ENCODE peak calls at places on chromosomes 13 and 19, in six cellular contexts. Y, O, V, B, E and A are unnamed samples.

GRCh38 chr13:104984296-104984818 is 1551.1 kb downstream of the EFNB2 start:
- DNase-seq in Y (peak), O (no peak), V (no peak), B (no peak), E (peak), A (peak)

GRCh38 chr13:66714795-66715194 is 515.3 kb downstream of the PCDH9 start:
- DNase-seq in Y (peak), O (no peak), V (no peak), B (no peak), E (peak), A (no peak)

GRCh38 chr19:17129377-17129776 is 53.8 kb downstream of the MYO9B start:
- DNase-seq in Y (peak), O (no peak), V (no peak), B (no peak), E (no peak), A (no peak)

GRCh38 chr19:12936582-12936981 is 1.8 kb upstream of the CALR start:
- DNase-seq in Y (no peak), O (no peak), V (no peak), B (no peak), E (no peak), A (no peak)

GRCh38 chr13:113102727-113103126 is 2.9 kb upstream of the F7 start:
- DNase-seq in Y (no peak), O (no peak), V (no peak), B (no peak), E (no peak), A (no peak)

GRCh38 chr19:58229255-58229639 is 533 bp downstream of the ZNF544 start:
- DNase-seq in Y (peak), O (peak), V (no peak), B (no peak), E (peak), A (no peak)

GRCh38 chr19:58020129-58020528 is 13.7 kb upstream of the ZSCAN1 start:
- DNase-seq in Y (no peak), O (no peak), V (no peak), B (no peak), E (no peak), A (no peak)

GRCh38 chr13:20127563-20128458 is 33.0 kb downstream of the GJA3 start:
- DNase-seq in Y (peak), O (peak), V (peak), B (peak), E (peak), A (no peak)

GRCh38 chr13:106186366-106187030 is 349.0 kb downstream of the EFNB2 start:
- DNase-seq in Y (peak), O (no peak), V (no peak), B (no peak), E (peak), A (no peak)

GRCh38 chr13:95391785-95392184 is 90.5 kb upstream of the ABCC4 start:
- DNase-seq in Y (no peak), O (no peak), V (no peak), B (no peak), E (no peak), A (no peak)

GRCh38 chr13:60662595-60662994 is 265.6 kb downstream of the TDRD3 start:
- DNase-seq in Y (no peak), O (no peak), V (no peak), B (no peak), E (no peak), A (no peak)

GRCh38 chr19:54302252-54302651 is 10.7 kb downstream of the LILRA5 start:
- DNase-seq in Y (no peak), O (no peak), V (no peak), B (no peak), E (no peak), A (no peak)

GRCh38 chr19:13843104-13843921 is 33.6 kb upstream of the NANOS3 start:
- DNase-seq in Y (peak), O (peak), V (peak), B (no peak), E (peak), A (no peak)

GRCh38 chr19:1624458-1624857 is 19.2 kb upstream of the UQCR11 start:
- DNase-seq in Y (peak), O (peak), V (peak), B (peak), E (peak), A (no peak)

GRCh38 chr19:46955114-46955812 is 64.4 kb upstream of the NPAS1 start:
- DNase-seq in Y (no peak), O (no peak), V (no peak), B (no peak), E (peak), A (no peak)

GRCh38 chr19:35905178-35905727 is 2.8 kb downstream of the TYROBP start:
- DNase-seq in Y (no peak), O (no peak), V (no peak), B (no peak), E (no peak), A (no peak)

GRCh38 chr13:102402292-102402691 is 444 bp upstream of the FGF14 start:
- DNase-seq in Y (peak), O (peak), V (no peak), B (no peak), E (peak), A (no peak)

GRCh38 chr13:114078501-114079451 is 53.6 kb downstream of the RASA3 start:
- DNase-seq in Y (peak), O (no peak), V (peak), B (no peak), E (peak), A (peak)

GRCh38 chr13:90448466-90449037 is 898.9 kb upstream of the MIR17HG start:
- DNase-seq in Y (no peak), O (no peak), V (peak), B (no peak), E (no peak), A (no peak)

GRCh38 chr13:40503966-40504591 is 162.4 kb downstream of the FOXO1 start:
- DNase-seq in Y (peak), O (no peak), V (peak), B (no peak), E (peak), A (no peak)

GRCh38 chr19:15173746-15174404 is 26.9 kb downstream of the NOTCH3 start:
- DNase-seq in Y (no peak), O (no peak), V (peak), B (no peak), E (no peak), A (no peak)

GRCh38 chr19:2149980-2150793 is 1.2 kb downstream of the AP3D1 start:
- DNase-seq in Y (peak), O (peak), V (peak), B (no peak), E (peak), A (no peak)

GRCh38 chr13:30719521-30719914 is 15.8 kb upstream of the ALOX5AP start:
- DNase-seq in Y (no peak), O (no peak), V (no peak), B (no peak), E (no peak), A (no peak)

GRCh38 chr19:57068921-57069697 is 50.7 kb upstream of the USP29 start:
- DNase-seq in Y (no peak), O (no peak), V (no peak), B (no peak), E (no peak), A (no peak)

GRCh38 chr19:41369769-41370168 is 5.8 kb upstream of the B9D2 start:
- DNase-seq in Y (no peak), O (no peak), V (no peak), B (no peak), E (no peak), A (no peak)

GRCh38 chr13:109088101-109088500 is 458.7 kb downstream of the MYO16 start:
- DNase-seq in Y (peak), O (no peak), V (no peak), B (no peak), E (no peak), A (no peak)

GRCh38 chr13:31850041-31850440 is 110.7 kb downstream of the RXFP2 start:
- DNase-seq in Y (no peak), O (no peak), V (no peak), B (no peak), E (no peak), A (no peak)

GRCh38 chr13:106176103-106176502 is 359.4 kb downstream of the EFNB2 start:
- DNase-seq in Y (no peak), O (no peak), V (peak), B (no peak), E (no peak), A (no peak)

GRCh38 chr19:17332677-17333581 is 1.7 kb downstream of the ANO8 start:
- DNase-seq in Y (peak), O (no peak), V (peak), B (no peak), E (peak), A (no peak)

GRCh38 chr13:31870511-31870910 is 131.2 kb downstream of the RXFP2 start:
- DNase-seq in Y (no peak), O (no peak), V (no peak), B (no peak), E (no peak), A (no peak)

GRCh38 chr13:111382411-111382810 is 62.0 kb downstream of the TEX29 start:
- DNase-seq in Y (no peak), O (no peak), V (no peak), B (no peak), E (no peak), A (no peak)

GRCh38 chr19:48752511-48753365 is at the start of gene FUT1:
- DNase-seq in Y (peak), O (peak), V (peak), B (peak), E (no peak), A (no peak)

GRCh38 chr13:20840590-20840989 is 62.0 kb downstream of the XPO4 start:
- DNase-seq in Y (no peak), O (no peak), V (no peak), B (no peak), E (peak), A (no peak)

GRCh38 chr19:39864118-39864517 is 17.9 kb upstream of the FBL start:
- DNase-seq in Y (no peak), O (no peak), V (no peak), B (no peak), E (no peak), A (no peak)

GRCh38 chr19:5652261-5652660 is 28.1 kb downstream of the MICOS13 start:
- DNase-seq in Y (no peak), O (no peak), V (no peak), B (no peak), E (no peak), A (no peak)

GRCh38 chr19:32337176-32337808 is 8.1 kb upstream of the ZNF507 start:
- DNase-seq in Y (no peak), O (no peak), V (peak), B (no peak), E (no peak), A (no peak)

GRCh38 chr19:39824143-39825092 is 9.5 kb downstream of the DYRK1B start:
- DNase-seq in Y (peak), O (peak), V (peak), B (peak), E (peak), A (peak)

GRCh38 chr13:95185311-95185710 is 115.9 kb downstream of the ABCC4 start:
- DNase-seq in Y (peak), O (no peak), V (no peak), B (no peak), E (no peak), A (no peak)

GRCh38 chr13:76799696-76800095 is 86.5 kb downstream of the KCTD12 start:
- DNase-seq in Y (peak), O (no peak), V (no peak), B (no peak), E (no peak), A (no peak)

GRCh38 chr13:40191186-40191980 is 475.1 kb downstream of the FOXO1 start:
- DNase-seq in Y (no peak), O (no peak), V (no peak), B (no peak), E (peak), A (no peak)

DNA sequence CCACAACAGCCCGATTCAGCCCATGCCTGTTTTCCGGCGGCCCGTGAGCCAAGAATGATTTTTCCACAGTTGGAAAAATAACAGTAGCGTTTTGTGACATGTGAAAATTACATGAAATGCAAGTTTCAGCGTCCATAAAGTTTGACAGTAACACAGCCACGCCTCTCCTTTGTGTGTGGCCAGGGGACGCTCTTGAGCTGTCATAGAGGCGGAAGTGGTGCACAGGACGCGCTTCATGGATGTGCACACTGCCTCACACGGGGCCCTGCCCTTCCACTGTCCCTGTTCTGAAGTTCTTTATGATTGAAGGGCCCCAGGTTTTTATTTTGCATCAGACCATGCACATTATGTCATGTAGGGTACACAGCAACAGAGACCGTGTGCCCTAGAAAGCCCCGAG is 12.4 kb upstream of the ELAVL1 start:
- DNase-seq in Y (no peak), O (no peak), V (no peak), B (no peak), E (no peak), A (no peak)
- TF ChIP-seq CTCF in Y (no peak), O (no peak), V (no peak), B (peak), E (no peak), A (no peak)

DNA sequence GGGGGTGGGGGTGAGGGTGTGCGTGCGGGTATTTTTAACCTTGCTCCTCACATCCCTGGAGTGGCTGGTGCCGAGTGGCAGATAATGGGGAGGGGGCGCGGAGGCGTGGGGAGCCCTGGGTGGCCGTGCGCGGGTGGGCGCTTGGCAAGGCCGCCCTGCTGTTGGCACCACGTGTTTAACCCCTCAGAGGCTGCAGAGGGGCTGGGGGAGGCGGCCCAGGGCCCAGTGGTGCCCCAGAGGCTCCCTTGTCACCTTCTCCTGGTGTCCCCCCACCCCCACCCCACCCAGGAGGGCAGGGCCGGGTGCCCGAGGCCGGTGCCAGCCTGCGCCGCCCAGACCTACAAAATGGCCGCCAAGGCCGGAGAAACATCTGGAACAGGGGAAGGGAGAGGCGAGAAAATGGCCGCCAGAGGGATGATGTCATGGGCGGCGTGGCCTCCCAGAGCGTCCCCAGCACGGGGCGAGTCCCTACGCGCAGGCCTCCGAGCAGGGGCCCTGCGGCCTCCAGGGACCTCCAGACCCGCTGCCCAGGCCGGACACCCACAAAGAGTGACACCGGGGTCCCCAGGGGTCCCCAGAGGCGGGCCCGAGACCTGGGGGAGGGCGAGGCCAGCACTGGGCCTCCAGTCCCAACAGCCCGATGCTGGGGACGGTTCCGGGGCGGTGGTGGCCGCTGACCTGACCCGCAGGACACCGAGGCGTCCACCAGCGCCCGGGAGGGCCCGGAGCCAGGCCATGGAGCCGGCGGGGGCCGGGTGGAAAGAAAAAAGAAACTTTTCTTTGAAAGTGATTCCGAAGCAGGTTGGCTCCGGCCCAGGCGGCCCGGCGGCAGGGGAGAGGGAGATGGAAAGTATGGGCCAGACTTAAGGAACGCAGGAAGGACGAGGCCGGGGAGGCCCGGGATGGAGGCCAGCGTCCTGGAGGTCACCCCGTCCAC is 38.2 kb downstream of the NFIC start:
- DNase-seq in Y (peak), O (no peak), V (peak), B (no peak), E (peak), A (peak)
- TF ChIP-seq CTCF in Y (no peak), O (no peak), V (no peak), B (no peak), E (no peak), A (peak)

GRCh38 chr13:42272776-42273175 is 824 bp downstream of the AKAP11 start:
- DNase-seq in Y (no peak), O (no peak), V (no peak), B (no peak), E (peak), A (no peak)

GRCh38 chr13:42270160-42270856 is 1.6 kb upstream of the AKAP11 start:
- DNase-seq in Y (no peak), O (no peak), V (no peak), B (no peak), E (no peak), A (no peak)

GRCh38 chr13:42271337-42272114 is 426 bp upstream of the AKAP11 start:
- DNase-seq in Y (peak), O (peak), V (peak), B (peak), E (peak), A (peak)

GRCh38 chr13:42270857-42271215 is 1.1 kb upstream of the AKAP11 start:
- DNase-seq in Y (no peak), O (no peak), V (no peak), B (no peak), E (no peak), A (no peak)

DNA sequence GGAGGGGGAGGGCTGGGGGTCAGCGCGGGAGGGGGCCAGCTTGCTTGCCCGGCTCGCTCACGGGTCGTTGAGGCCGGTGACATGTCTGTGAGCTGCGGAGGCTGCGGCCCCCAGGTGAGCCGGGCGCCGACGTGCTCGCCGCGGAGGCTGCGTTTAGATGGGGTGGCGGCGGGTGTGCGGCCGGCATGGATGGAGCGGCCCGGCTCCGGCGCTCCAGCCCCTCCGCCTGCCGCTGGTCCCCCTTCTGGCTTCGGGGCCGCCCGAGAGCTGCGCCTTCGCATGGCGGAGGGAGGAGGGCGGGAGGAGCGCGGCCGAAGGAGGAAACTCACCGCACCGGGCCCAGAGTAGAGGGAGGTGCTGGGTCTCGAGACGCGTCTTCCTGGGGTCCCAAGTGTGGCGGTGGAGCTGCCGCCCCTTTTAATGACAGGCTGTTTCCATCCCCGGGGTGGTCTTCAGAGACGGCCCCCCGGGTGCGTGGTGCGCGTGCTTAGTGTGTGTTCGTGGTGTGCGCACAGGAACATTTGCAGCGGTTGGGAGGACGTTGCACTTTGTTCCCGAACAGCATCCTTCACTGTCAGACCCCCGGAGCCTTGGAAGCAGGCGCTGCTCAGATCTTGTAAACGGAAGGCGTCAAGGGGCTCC is at the start of gene AKAP11:
- DNase-seq in Y (peak), O (peak), V (peak), B (peak), E (peak), A (peak)
- TF ChIP-seq CTCF in Y (no peak), O (no peak), V (no peak), B (no peak), E (no peak), A (no peak)

GRCh38 chr13:49343731-49344130 is 96.0 kb downstream of the CDADC1 start:
- DNase-seq in Y (no peak), O (no peak), V (no peak), B (no peak), E (no peak), A (no peak)
- TF ChIP-seq CTCF in Y (no peak), O (no peak), V (no peak), B (no peak), E (no peak), A (no peak)

GRCh38 chr13:28631792-28632191 is 27.1 kb upstream of the POMP start:
- DNase-seq in Y (no peak), O (no peak), V (peak), B (no peak), E (no peak), A (no peak)
- TF ChIP-seq CTCF in Y (no peak), O (no peak), V (no peak), B (no peak), E (no peak), A (no peak)

GRCh38 chr19:45526971-45527370 is 19.7 kb downstream of the VASP start:
- DNase-seq in Y (no peak), O (no peak), V (no peak), B (no peak), E (no peak), A (no peak)

GRCh38 chr19:45526143-45526542 is 18.9 kb downstream of the VASP start:
- DNase-seq in Y (peak), O (peak), V (peak), B (no peak), E (peak), A (no peak)

GRCh38 chr19:45528149-45528743 is 21.0 kb downstream of the VASP start:
- DNase-seq in Y (peak), O (peak), V (peak), B (peak), E (peak), A (no peak)

GRCh38 chr19:45528744-45529453 is 21.6 kb downstream of the VASP start:
- DNase-seq in Y (peak), O (peak), V (no peak), B (peak), E (no peak), A (no peak)

GRCh38 chr19:45527731-45528130 is 20.5 kb downstream of the VASP start:
- DNase-seq in Y (no peak), O (no peak), V (no peak), B (no peak), E (no peak), A (no peak)
- TF ChIP-seq CTCF in Y (no peak), O (no peak), V (no peak), B (no peak), E (no peak), A (no peak)

DNA sequence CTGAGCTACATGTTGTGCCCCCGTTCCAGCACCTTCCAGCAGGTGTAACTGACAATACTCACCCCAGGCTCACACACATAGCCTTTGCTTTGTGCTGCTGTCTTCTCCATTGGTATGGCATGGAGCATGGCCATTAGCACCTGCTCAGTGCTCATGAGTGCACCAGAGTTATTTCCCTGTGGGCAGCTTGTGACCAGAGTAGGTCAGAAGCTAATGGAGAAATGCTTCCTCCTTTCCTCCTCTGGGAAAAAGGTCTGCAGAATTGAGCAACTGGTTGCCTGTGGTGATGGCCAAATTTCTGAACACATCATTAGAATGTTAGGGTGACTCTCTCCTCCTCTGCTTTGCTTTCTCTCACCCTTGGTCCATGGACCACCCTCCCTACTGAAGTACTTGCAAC is 344.5 kb upstream of the TMTC4 start:
- DNase-seq in Y (no peak), O (no peak), V (peak), B (no peak), E (no peak), A (no peak)
- TF ChIP-seq CTCF in Y (no peak), O (no peak), V (no peak), B (no peak), E (no peak), A (no peak)

GRCh38 chr19:19067276-19068072 is 3.7 kb downstream of the SLC25A42 start:
- DNase-seq in Y (no peak), O (no peak), V (peak), B (no peak), E (peak), A (no peak)
- TF ChIP-seq CTCF in Y (no peak), O (no peak), V (no peak), B (no peak), E (no peak), A (no peak)